ENCODE peak calls at places on chromosomes 13 and 19, in eight cellular contexts. A is ovary, C is astrocyte of the spinal cord, E is colonic mucosa, J is thyroid gland, N is AG10803, Y is progenitor cell of endocrine pancreas, Z is GM06990. G is an unnamed sample.

GRCh38 chr19:55224038-55224665 is 4.4 kb downstream of the TMEM86B start:
- DNase-seq in A (no peak), N (no peak), E (no peak), Z (no peak), J (no peak), Y (no peak), C (no peak), G (peak)

GRCh38 chr13:97386832-97387486 is 47.0 kb upstream of the RAP2A start:
- DNase-seq in A (no peak), E (no peak), N (no peak), C (no peak), J (no peak), Z (no peak), Y (no peak), G (no peak)

GRCh38 chr13:26629260-26629659 is 71.8 kb downstream of the WASF3 start:
- DNase-seq in Z (no peak), E (no peak), N (peak), Y (no peak), A (no peak), C (no peak), J (peak), G (no peak)

GRCh38 chr13:77833331-77833863 is 85.2 kb downstream of the EDNRB start:
- DNase-seq in Y (no peak), Z (no peak), C (peak), J (no peak), A (no peak), E (no peak), N (peak), G (no peak)

GRCh38 chr13:114123448-114123847 is 9.0 kb downstream of the RASA3 start:
- DNase-seq in Y (no peak), N (no peak), A (no peak), Z (no peak), C (no peak), J (no peak), E (no peak), G (no peak)

GRCh38 chr19:1266818-1267440 is 2.2 kb upstream of the CIRBP start:
- DNase-seq in E (peak), A (peak), Z (peak), N (peak), J (peak), Y (peak), C (peak), G (no peak)

GRCh38 chr13:102678339-102679122 is 16.3 kb downstream of the METTL21C start:
- DNase-seq in Y (no peak), J (peak), Z (no peak), E (no peak), C (no peak), A (no peak), N (no peak), G (no peak)

GRCh38 chr13:45412274-45413049 is 5.7 kb downstream of the SLC25A30 start:
- DNase-seq in N (no peak), C (no peak), E (no peak), J (no peak), Z (no peak), A (no peak), Y (no peak), G (no peak)

GRCh38 chr19:19134687-19135158 is 3.6 kb downstream of the TMEM161A start:
- DNase-seq in J (peak), Y (peak), A (no peak), N (no peak), C (no peak), E (peak), Z (peak), G (peak)

GRCh38 chr13:72985610-72986009 is 73.2 kb upstream of the KLF5 start:
- DNase-seq in A (no peak), Z (no peak), Y (no peak), J (no peak), E (no peak), N (no peak), C (no peak), G (no peak)

GRCh38 chr13:47004022-47004421 is 107.2 kb upstream of the HTR2A start:
- DNase-seq in N (no peak), C (no peak), Z (no peak), A (no peak), J (no peak), Y (no peak), E (no peak), G (no peak)
- TF ChIP-seq CTCF in N (no peak), C (no peak), Z (no peak), A (no peak), J (no peak), Y (no peak), E (no peak), G (no peak)

GRCh38 chr19:35474104-35474503 is 16.2 kb downstream of the KRTDAP start:
- DNase-seq in Y (no peak), J (no peak), C (no peak), Z (no peak), E (no peak), A (no peak), N (no peak), G (no peak)

GRCh38 chr19:35483089-35483488 is 7.2 kb downstream of the KRTDAP start:
- DNase-seq in E (no peak), N (no peak), A (no peak), J (no peak), Z (no peak), C (no peak), Y (no peak), G (no peak)

GRCh38 chr19:35476149-35476548 is 14.1 kb downstream of the KRTDAP start:
- DNase-seq in C (no peak), A (no peak), J (no peak), Y (no peak), Z (no peak), E (no peak), N (no peak), G (no peak)

GRCh38 chr19:35478794-35479193 is 11.5 kb downstream of the KRTDAP start:
- DNase-seq in E (no peak), A (no peak), Z (no peak), Y (no peak), C (no peak), J (no peak), N (no peak), G (no peak)

DNA sequence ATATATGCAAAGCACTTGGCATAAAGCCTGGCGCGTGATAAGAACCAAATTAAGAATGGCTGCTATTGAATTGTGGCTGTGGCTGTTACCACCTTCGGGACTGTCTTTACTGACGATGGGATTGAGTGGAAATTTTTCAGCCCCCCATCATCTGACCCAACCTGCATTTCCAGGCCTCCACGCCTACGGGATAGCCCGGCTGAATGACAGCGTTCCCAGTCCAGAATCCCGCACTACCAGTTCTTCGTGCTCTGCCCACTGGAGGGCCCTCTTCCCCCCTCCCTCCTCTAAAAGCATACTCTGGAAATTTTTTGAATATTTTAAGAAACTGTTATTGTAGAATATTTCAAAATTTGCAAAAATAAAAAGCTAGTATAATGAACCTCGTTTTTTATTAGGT is 11.0 kb downstream of the KRTDAP start:
- DNase-seq in Z (no peak), J (no peak), C (no peak), Y (no peak), E (no peak), A (no peak), N (no peak), G (no peak)
- TF ChIP-seq CTCF in Z (no peak), J (no peak), C (no peak), Y (peak), E (no peak), A (no peak), N (no peak), G (no peak)

GRCh38 chr19:7679771-7680605 is 645 bp upstream of the TRAPPC5 start:
- DNase-seq in N (no peak), E (no peak), Y (no peak), Z (no peak), J (no peak), C (no peak), A (no peak), G (no peak)

GRCh38 chr19:7676854-7677253 is at the start of gene MCEMP1:
- DNase-seq in N (no peak), Y (no peak), Z (no peak), E (no peak), J (no peak), A (no peak), C (no peak), G (no peak)

GRCh38 chr19:7679017-7679720 is 1.5 kb upstream of the TRAPPC5 start:
- DNase-seq in A (no peak), Z (peak), C (no peak), J (no peak), Y (no peak), E (no peak), N (no peak), G (peak)

GRCh38 chr19:7676376-7676775 is 514 bp upstream of the MCEMP1 start:
- DNase-seq in E (no peak), A (no peak), N (no peak), Y (no peak), C (no peak), Z (no peak), J (no peak), G (no peak)

DNA sequence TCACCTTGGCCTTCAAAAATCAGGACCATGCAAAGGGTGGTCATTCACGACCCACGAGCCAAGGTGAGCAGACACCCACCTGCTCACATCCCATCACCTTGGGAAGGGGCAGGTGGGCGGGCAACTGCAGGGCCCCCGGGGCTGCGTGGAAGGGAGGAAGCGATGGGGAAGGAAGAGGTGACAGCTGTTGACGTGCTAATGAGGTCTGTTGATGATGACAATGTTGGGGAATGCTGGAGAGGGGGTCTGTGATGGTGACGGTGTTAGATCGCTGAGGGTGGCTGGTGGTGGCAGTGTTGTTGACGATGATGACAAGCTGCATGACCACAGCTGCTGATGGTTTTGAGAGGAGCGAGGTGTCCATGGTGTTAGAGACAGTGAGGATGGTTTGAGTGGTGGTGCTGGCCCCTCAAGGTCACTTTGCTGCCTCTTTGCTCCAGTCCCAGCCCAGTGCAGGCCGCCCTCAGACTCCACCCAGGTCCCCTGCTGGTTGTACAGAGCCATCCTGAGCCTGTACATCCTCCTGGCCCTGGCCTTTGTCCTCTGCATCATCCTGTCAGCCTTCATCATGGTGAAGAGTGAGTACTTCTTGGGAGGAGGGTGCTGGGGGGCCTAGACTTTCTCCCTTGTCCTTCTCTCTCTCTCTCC is 898 bp downstream of the MCEMP1 start:
- DNase-seq in C (no peak), J (no peak), A (no peak), Y (no peak), Z (no peak), E (no peak), N (no peak), G (no peak)
- TF ChIP-seq CTCF in C (no peak), J (no peak), A (no peak), Y (no peak), Z (no peak), E (no peak), N (no peak), G (no peak)

DNA sequence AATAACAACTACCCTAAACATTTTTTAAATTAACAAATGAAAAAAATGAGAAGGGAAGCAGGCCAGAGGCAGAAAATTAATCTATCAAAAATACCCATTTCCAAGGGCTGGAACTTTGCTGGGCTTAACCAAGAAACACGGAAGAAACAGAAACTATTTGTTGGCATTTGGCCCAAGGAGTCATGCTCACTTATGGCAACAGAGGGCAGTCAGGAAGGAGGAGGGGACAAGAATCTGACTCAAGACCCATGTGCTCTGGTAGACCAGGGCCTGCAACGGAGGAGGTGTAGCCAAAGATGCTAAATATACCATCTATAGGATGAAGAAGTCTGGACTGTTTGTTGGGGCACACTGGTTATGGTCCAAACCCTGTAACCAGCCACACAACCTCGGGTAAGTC is 496.7 kb downstream of the COG6 start:
- DNase-seq in C (peak), E (no peak), J (peak), A (no peak), Z (no peak), N (peak), Y (no peak), G (no peak)
- TF ChIP-seq CTCF in C (peak), E (no peak), J (no peak), A (no peak), Z (no peak), N (peak), Y (no peak), G (no peak)

G was measured in GM20000.